ENCODE peak calls at places on chromosomes 12 and 14, in five cellular contexts. K is heart left ventricle, N is transverse colon, E is HCT116, P is uterus. S is an unnamed sample.

GRCh38 chr12:90899456-90900182 is 55.4 kb downstream of the CCER1 start:
- DNase-seq in K (no peak), N (no peak), E (no peak), P (no peak), S (no peak)

GRCh38 chr12:107458163-107458562 is 227.4 kb upstream of the PWP1 start:
- DNase-seq in K (no peak), N (no peak), E (no peak), P (no peak), S (no peak)

GRCh38 chr14:60753264-60754126 is 18.9 kb downstream of the MNAT1 start:
- DNase-seq in K (no peak), N (peak; percentile 8), E (no peak), P (no peak), S (no peak)

GRCh38 chr12:8780389-8780788 is 42.0 kb upstream of the A2ML1 start:
- DNase-seq in K (no peak), N (no peak), E (peak; percentile 18), P (no peak), S (no peak)

GRCh38 chr12:116172224-116172849 is 105.2 kb downstream of the MED13L start:
- DNase-seq in K (no peak), N (no peak), E (no peak), P (no peak), S (no peak)

GRCh38 chr14:31096255-31096654 is 70.1 kb upstream of the STRN3 start:
- DNase-seq in K (no peak), N (no peak), E (no peak), P (no peak), S (no peak)

GRCh38 chr14:54712371-54712998 is 145.6 kb downstream of the SAMD4A start:
- DNase-seq in K (no peak), N (no peak), E (no peak), P (no peak), S (no peak)

GRCh38 chr12:12901158-12901791 is 9.9 kb downstream of the GPRC5A start:
- DNase-seq in K (no peak), N (peak; percentile 61), E (no peak), P (peak; percentile 91), S (peak; percentile 89)

GRCh38 chr12:843609-844008 is 91.2 kb downstream of the WNK1 start:
- DNase-seq in K (no peak), N (no peak), E (no peak), P (no peak), S (no peak)

GRCh38 chr14:24398943-24399801 is at the start of gene NYNRIN:
- DNase-seq in K (no peak), N (peak; percentile 62), E (no peak), P (peak; percentile 62), S (peak; percentile 87)

GRCh38 chr12:110124184-110124995 is at the start of gene IFT81:
- DNase-seq in K (peak; percentile 96), N (peak; percentile 98), E (peak; percentile 80), P (peak; percentile 95), S (peak; percentile 94)

GRCh38 chr12:57126061-57126460 is 2.2 kb upstream of the LRP1 start:
- DNase-seq in K (no peak), N (peak; percentile 7), E (no peak), P (no peak), S (no peak)

GRCh38 chr12:63782466-63782865 is 2.8 kb downstream of the RXYLT1 start:
- DNase-seq in K (no peak), N (no peak), E (no peak), P (no peak), S (no peak)

GRCh38 chr12:66011731-66012130 is 118.8 kb downstream of the LLPH start:
- DNase-seq in K (no peak), N (no peak), E (no peak), P (no peak), S (no peak)

GRCh38 chr12:38586652-38587219 is 270.2 kb downstream of the ALG10B start:
- DNase-seq in K (no peak), N (no peak), E (no peak), P (no peak), S (no peak)

GRCh38 chr12:48336564-48336963 is 14.2 kb downstream of the ZNF641 start:
- DNase-seq in K (no peak), N (no peak), E (no peak), P (no peak), S (no peak)

GRCh38 chr14:98198385-98198784 is 1073.6 kb downstream of the BCL11B start:
- DNase-seq in K (no peak), N (peak; percentile 19), E (no peak), P (no peak), S (no peak)

GRCh38 chr12:84842406-84843013 is 70.1 kb downstream of the SLC6A15 start:
- DNase-seq in K (no peak), N (no peak), E (peak; percentile 28), P (no peak), S (no peak)

GRCh38 chr12:112208511-112208910 is 83.2 kb downstream of the TRAFD1 start:
- DNase-seq in K (no peak), N (no peak), E (no peak), P (no peak), S (no peak)

GRCh38 chr14:77372304-77372841 is 4.5 kb downstream of the TMED8 start:
- DNase-seq in K (no peak), N (no peak), E (no peak), P (no peak), S (no peak)

GRCh38 chr12:113106361-113106760 is 29.2 kb downstream of the RASAL1 start:
- DNase-seq in K (no peak), N (no peak), E (no peak), P (no peak), S (no peak)

GRCh38 chr14:103001651-103002396 is 55.5 kb downstream of the CDC42BPB start:
- DNase-seq in K (no peak), N (peak; percentile 21), E (no peak), P (no peak), S (no peak)

GRCh38 chr12:32148372-32148771 is 41.7 kb downstream of the BICD1 start:
- DNase-seq in K (no peak), N (no peak), E (no peak), P (no peak), S (no peak)

GRCh38 chr12:113870890-113871289 is 95.2 kb downstream of the RBM19 start:
- DNase-seq in K (no peak), N (no peak), E (no peak), P (no peak), S (no peak)

GRCh38 chr14:54803926-54804719 is 98.5 kb downstream of the GCH1 start:
- DNase-seq in K (no peak), N (no peak), E (no peak), P (no peak), S (peak; percentile 69)

GRCh38 chr12:68129979-68130378 is 29.6 kb downstream of the IFNG start:
- DNase-seq in K (no peak), N (no peak), E (no peak), P (no peak), S (no peak)

GRCh38 chr14:53956427-53957201 is at the start of gene BMP4:
- DNase-seq in K (peak; percentile 90), N (peak; percentile 77), E (peak; percentile 82), P (peak; percentile 83), S (peak; percentile 89)

GRCh38 chr12:76346798-76347420 is 1.3 kb downstream of the BBS10 start:
- DNase-seq in K (peak; percentile 37), N (no peak), E (no peak), P (no peak), S (peak; percentile 41)

GRCh38 chr12:2582631-2583616 is 211.8 kb upstream of the FKBP4 start:
- DNase-seq in K (peak; percentile 70), N (peak; percentile 70), E (peak; percentile 10), P (peak; percentile 56), S (no peak)

GRCh38 chr12:15227004-15227679 is 5.9 kb upstream of the RERG start:
- DNase-seq in K (peak; percentile 16), N (peak; percentile 42), E (peak; percentile 42), P (peak; percentile 52), S (no peak)

GRCh38 chr12:111322336-111323250 is 46.3 kb downstream of the PHETA1 start:
- DNase-seq in K (no peak), N (no peak), E (no peak), P (no peak), S (no peak)

DNA sequence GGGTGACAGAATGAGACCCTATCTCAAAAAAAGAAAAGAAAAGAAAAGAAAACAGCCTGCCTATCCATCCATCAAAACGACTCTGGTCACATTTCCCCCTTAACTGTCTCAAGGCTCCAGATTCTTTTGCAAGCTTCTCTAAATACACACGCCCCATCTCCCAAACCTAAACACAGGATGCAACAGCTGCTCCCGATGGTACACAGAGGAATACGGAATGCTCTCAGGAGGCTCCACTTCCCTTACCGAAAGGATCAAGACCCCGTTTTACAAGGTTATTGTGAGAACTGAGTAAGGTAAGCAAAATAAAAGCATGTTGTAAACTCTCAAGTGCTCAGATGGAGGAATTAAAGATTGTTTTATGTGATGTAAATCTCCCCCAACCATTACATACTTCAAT is 62.3 kb downstream of the NT5DC3 start:
- DNase-seq in K (no peak), N (no peak), E (no peak), P (no peak), S (no peak)
- TF ChIP-seq POLR2A in K (no peak), N (no peak), E (no peak), P (no peak), S (no peak)

GRCh38 chr12:132899033-132899432 is 11.6 kb upstream of the CHFR start:
- DNase-seq in K (no peak), N (no peak), E (no peak), P (no peak), S (no peak)
- H3K4me3 ChIP-seq in K (no peak overlapping the region), N (no peak overlapping the region), E (no peak overlapping the region), P (no peak overlapping the region), S (no peak overlapping the region)

DNA sequence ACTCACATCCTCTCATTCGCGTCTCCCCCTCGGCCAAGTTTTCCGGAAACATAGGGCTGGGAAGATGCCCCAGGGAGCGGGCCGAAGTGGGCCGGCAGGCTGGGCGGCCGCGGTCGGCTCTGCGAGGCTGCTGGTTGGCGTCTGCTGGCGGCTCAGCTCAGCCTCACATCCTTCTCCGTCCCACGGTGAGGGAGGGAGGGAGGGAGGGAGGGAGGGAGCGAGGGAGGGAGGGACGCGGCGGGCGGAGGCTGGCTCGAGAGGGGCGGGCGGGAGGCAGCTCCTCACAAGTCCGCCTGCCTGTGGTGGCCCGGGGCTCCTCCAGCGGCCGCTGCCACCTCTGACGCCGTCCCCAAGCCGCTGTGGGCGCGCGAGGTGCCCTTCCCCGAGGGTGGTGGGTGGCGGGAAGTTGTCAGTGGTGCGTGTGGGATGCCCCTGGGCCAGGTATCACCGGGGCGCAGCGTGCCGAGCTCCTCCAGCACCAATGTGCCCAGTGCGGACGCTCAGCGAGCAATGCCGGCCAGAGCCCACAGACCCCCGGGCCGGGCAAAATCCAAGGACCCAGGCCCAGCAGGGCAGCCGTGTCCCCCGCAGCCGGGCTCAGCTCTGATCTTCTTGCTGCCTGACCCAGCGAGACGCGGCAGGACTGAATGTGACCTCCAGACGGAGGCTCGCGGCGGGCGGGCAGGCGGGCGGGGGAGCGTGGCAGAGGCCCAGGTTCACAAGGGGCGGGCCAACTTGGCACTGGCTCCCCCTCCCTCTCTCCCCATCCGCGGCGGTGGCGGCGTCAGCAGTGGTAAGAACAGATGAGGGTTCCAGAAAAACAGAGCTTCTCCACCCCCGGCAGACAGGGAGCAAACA is 94.0 kb downstream of the RFLNA start:
- DNase-seq in K (peak; percentile 89), N (peak; percentile 85), E (no peak), P (peak; percentile 87), S (peak; percentile 98)
- TF ChIP-seq CTCF in K (no peak), N (no peak), E (no peak), P (no peak), S (no peak)

DNA sequence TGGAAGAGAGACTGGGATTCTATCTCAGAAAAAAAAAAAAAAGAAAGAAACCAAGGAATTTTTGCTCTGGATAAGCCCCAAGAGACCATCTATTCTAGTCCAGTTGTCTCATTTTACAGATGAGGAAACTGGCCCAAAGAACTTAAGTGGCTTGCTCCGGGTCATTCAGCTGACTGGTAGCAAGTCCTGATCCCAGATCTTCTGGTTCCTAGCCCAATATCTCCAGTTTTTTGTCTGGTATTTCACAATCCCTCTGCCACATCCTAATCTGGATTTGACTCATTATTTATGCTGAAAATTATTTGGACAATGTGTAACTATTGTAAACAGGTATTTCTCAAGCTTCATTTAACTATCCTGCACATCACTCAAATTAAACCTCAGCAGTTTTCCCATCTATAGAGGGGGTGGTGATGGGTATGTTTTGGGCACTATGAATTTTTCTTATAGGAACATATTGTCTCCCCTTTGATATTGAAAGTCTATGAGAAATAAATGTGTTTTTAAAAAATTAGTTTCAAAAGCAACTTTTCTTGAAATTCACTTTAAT is 43.4 kb downstream of the PPP2R5E start:
- DNase-seq in K (no peak), N (no peak), E (no peak), P (no peak), S (peak; percentile 42)
- TF ChIP-seq POLR2A in K (no peak), N (no peak), E (no peak), P (no peak), S (no peak)

S was measured in lower leg skin.